ENCODE peak calls at places on chromosomes 11 and 22, in six cellular contexts. B is foreskin keratinocyte, F is nephron progenitor cell, D is pancreas, W is heart left ventricle, G is choroid plexus epithelial cell. U is an unnamed sample.

GRCh38 chr22:42880815-42881214 is 23.7 kb upstream of the ARFGAP3 start:
- DNase-seq in B (no peak), W (no peak), F (no peak), G (no peak), D (peak), U (no peak)

GRCh38 chr11:77106321-77106720 is 3.7 kb downstream of the OMP start:
- DNase-seq in G (no peak), D (peak), B (no peak), W (no peak), F (no peak), U (no peak)

GRCh38 chr22:24107668-24108067 is 73.6 kb upstream of the SUSD2 start:
- DNase-seq in D (no peak), B (peak), F (no peak), W (peak), G (peak), U (no peak)

GRCh38 chr11:60193687-60194433 is 11.0 kb upstream of the MS4A6A start:
- DNase-seq in G (peak), B (peak), D (no peak), W (no peak), F (peak), U (peak)

GRCh38 chr11:12430351-12430750 is 53.0 kb downstream of the PARVA start:
- DNase-seq in F (no peak), B (peak), W (no peak), G (peak), D (no peak), U (no peak)

GRCh38 chr22:39475902-39476301 is 19.1 kb downstream of the MGAT3 start:
- DNase-seq in W (peak), D (no peak), F (no peak), B (no peak), G (no peak), U (peak)

GRCh38 chr11:36564376-36565032 is 3.3 kb upstream of the RAG1 start:
- DNase-seq in B (peak), W (peak), G (peak), D (no peak), F (peak), U (peak)

GRCh38 chr11:64996710-64997380 is at the start of gene BATF2:
- DNase-seq in W (peak), D (peak), F (peak), G (peak), B (no peak), U (no peak)

GRCh38 chr11:78039919-78040671 is 17.0 kb upstream of the KCTD14 start:
- DNase-seq in B (peak), D (peak), F (peak), W (peak), G (peak), U (no peak)

GRCh38 chr11:12235945-12236743 is 125.8 kb downstream of the MICAL2 start:
- DNase-seq in F (no peak), D (no peak), G (peak), B (no peak), W (no peak), U (no peak)

GRCh38 chr11:118870396-118871343 is 13.0 kb upstream of the CXCR5 start:
- DNase-seq in F (peak), G (peak), W (peak), D (peak), B (no peak), U (no peak)
- TF ChIP-seq CTCF in F (no peak), G (peak), W (no peak), D (no peak), B (no peak), U (no peak)

DNA sequence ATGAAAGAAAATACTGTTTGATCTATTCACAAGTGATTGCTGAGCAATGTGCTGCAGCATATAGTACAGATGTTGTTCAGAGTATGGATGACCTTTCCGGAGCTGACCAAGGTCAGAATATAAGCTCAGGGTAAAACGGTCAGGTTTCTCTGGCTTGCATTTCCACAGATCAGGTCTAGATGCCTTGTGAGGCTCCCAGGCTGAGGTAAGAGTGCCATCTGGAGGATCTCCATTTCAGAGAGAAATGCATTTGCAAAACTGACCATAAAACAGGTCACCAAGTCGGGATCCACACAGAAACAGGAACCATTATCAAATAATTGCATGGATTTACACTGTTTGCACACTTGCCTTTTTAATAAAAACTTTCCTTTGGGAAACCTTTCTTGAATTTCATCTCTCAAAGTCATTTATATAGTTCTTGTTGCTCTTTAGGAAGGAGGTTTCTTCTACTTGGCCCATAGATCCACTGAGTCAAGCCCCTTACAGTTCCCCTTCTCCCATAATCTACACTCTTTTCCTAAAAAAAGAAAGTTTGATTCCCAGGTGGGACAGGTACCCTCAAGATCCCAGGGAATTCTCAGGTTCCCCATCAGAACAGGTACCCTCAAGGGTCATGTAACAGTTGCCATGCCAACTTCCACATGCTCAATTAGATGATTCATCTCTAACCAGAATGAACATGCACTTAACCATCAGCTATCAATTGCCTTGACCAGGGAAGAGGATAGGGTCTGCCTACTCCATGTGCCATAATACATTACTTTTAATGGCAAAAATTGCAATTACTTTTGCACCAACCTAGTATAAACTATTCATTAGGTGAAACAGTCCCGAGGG is 25.0 kb upstream of the TMPRSS5 start:
- DNase-seq in D (no peak), F (peak), G (peak), W (peak), B (peak), U (peak)
- TF ChIP-seq CTCF in D (peak), F (peak), G (peak), W (peak), B (peak), U (no peak)

DNA sequence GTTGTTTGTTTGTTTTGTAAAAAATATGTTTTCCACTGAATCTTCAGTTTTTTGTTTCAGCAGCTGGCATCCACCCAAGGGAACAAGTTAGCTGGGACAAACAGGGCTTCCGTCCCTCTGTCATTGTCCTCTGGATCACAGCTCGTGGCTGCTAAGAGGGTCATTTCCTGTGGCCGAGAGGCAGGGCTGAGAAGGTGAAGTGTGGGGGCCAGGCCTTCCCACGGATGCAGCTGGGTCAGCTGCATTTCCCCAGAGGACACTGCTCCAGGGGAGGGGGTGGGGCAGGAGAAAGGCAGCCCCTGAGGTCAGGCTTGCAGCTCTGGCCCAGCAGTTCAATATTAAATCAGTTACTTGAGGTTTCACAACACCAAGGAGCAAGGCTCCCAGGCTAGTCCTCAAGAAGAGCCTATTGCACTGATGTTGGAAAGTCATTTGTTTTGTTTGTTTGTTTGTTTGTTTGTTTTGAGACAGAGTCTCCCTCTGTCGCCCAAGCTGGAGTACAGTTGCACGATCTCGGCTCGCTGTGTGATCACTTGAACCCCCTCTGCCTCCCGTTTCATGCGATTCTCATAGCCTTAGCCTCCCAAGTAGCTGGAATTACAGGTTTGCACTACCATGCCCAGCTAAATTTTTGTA is 34.4 kb upstream of the SMTN start:
- DNase-seq in D (no peak), F (peak), W (peak), G (peak), B (no peak), U (peak)
- TF ChIP-seq CTCF in D (no peak), F (no peak), W (no peak), G (no peak), B (no peak), U (no peak)

DNA sequence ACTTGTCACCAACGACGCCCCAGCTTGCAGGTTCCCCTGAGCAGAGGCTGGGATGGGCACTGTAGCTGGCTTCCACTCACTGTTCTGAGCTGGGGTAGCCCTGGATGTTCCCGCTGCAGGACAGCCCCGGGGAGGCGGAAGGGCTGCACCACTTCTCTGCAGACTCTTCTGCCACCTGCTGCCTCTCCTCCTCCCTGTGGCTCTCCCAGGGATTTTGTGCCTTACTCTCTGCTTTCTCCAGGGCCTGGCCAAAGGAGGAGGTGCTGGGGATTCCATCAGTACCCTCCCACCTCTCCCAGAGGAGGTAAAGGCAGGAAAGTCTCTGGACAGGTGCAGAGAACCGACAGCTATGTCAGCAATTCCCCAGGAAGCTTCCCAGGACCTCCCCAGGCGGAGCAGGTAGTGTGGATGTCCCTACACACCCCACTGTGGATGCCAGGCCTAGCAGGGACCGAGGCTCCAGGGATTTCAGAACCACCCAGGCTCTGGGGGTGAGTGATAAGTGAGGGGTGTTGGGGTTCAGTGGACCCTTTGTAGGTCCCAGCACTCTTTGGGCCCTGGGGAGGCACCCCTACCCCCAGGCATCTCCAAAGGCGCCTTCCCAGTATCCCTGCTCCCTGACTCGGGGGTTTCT is 11.3 kb downstream of the DUSP8 start:
- DNase-seq in G (no peak), W (no peak), F (no peak), B (no peak), D (no peak), U (peak)
- TF ChIP-seq CTCF in G (no peak), W (no peak), F (no peak), B (peak), D (no peak), U (no peak)

DNA sequence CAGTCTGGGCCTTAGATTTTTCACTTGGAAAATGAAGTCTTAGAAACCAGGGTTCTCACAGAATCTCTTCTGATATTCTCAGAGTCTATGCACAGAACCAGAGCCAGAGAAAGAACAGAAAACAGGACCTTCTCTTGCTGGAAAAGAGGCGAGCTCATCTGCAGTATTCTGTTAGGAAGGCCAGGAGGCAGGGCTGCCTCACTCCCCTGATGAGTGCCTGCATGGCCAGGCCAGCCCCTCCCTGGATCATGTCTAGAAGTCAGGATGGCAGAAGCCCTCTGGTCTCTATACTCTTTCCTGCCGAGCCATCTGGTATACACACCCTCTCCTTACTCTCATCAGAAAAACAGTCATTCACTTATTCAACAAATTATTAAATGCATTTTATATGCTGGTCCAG is 723 bp downstream of the OR51M1 start:
- DNase-seq in D (no peak), G (no peak), W (no peak), F (no peak), B (no peak), U (peak)
- TF ChIP-seq CTCF in D (no peak), G (no peak), W (no peak), F (no peak), B (no peak), U (no peak)

DNA sequence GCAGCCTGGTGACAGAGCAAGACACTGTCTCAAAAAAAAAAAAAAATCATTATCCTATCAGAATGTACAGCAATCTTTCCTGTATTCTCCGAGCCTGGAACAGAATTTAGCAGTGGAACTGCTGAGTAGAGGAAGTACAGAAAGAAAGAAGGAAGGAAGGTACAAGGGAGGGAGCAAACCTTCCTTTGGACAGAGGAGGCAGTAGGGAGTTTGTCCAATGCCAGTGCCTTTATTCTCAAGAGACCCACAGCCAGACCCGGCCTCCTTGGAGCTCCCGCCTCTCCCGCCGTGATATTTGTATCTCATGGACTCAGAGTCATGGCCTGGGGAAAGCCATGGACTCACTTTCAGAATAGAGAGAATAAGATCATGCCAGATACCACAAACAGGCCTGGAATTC is 37.7 kb upstream of the LRRC55 start:
- DNase-seq in G (no peak), B (no peak), D (no peak), W (no peak), F (no peak), U (no peak)
- TF ChIP-seq CTCF in G (no peak), B (no peak), D (no peak), W (no peak), F (peak), U (no peak)

GRCh38 chr11:112417339-112417738 is 156.7 kb upstream of the PLET1 start:
- DNase-seq in W (no peak), G (no peak), D (no peak), B (no peak), F (no peak), U (no peak)
- TF ChIP-seq CTCF in W (no peak), G (no peak), D (no peak), B (no peak), F (no peak), U (no peak)

U was measured in glutamatergic neuron.